ENCODE peak calls at places on chromosomes 4 and X, in four cellular contexts. One of them, this sample, is unnamed.
A peak's percentile ranks its signal among the peaks of the same experiment; 100 is the strongest.

GRCh38 chrX:150983526-150984163 is 510 bp downstream of the HMGB3 start:
- DNase-seq in astrocyte of the spinal cord: no peak
- DNase-seq in neural progenitor cell: no peak
- DNase-seq in MM.1S: peak; percentile 10
- DNase-seq in this sample: no peak

GRCh38 chr4:89121711-89122387 is 10.5 kb downstream of the TIGD2 start:
- DNase-seq in astrocyte of the spinal cord: no peak
- DNase-seq in neural progenitor cell: no peak
- DNase-seq in MM.1S: no peak
- DNase-seq in this sample: no peak

GRCh38 chr4:48635310-48635709 is 144.8 kb downstream of the FRYL start:
- DNase-seq in astrocyte of the spinal cord: no peak
- DNase-seq in neural progenitor cell: no peak
- DNase-seq in MM.1S: no peak
- DNase-seq in this sample: peak; percentile 14

GRCh38 chr4:64822405-64822804 is 413.2 kb upstream of the TECRL start:
- DNase-seq in astrocyte of the spinal cord: no peak
- DNase-seq in neural progenitor cell: no peak
- DNase-seq in MM.1S: no peak
- DNase-seq in this sample: no peak

GRCh38 chr4:13522282-13523104 is 21.8 kb downstream of the NKX3-2 start:
- DNase-seq in astrocyte of the spinal cord: no peak
- DNase-seq in neural progenitor cell: no peak
- DNase-seq in MM.1S: no peak
- DNase-seq in this sample: no peak

GRCh38 chr4:52646096-52646495 is 13.0 kb downstream of the USP46 start:
- DNase-seq in astrocyte of the spinal cord: no peak
- DNase-seq in neural progenitor cell: no peak
- DNase-seq in MM.1S: no peak
- DNase-seq in this sample: no peak

GRCh38 chrX:110341189-110342035 is 17.2 kb upstream of the RTL9 start:
- DNase-seq in astrocyte of the spinal cord: peak; percentile 72
- DNase-seq in neural progenitor cell: no peak
- DNase-seq in MM.1S: no peak
- DNase-seq in this sample: peak; percentile 86

GRCh38 chr4:141713771-141714445 is 77.5 kb downstream of the IL15 start:
- DNase-seq in astrocyte of the spinal cord: peak; percentile 76
- DNase-seq in neural progenitor cell: no peak
- DNase-seq in MM.1S: no peak
- DNase-seq in this sample: peak; percentile 55

GRCh38 chrX:53256446-53257041 is 24.8 kb downstream of the IQSEC2 start:
- DNase-seq in astrocyte of the spinal cord: no peak
- DNase-seq in neural progenitor cell: peak; percentile 33
- DNase-seq in MM.1S: no peak
- DNase-seq in this sample: no peak

GRCh38 chr4:89599026-89599425 is 237.9 kb downstream of the SNCA start:
- DNase-seq in astrocyte of the spinal cord: no peak
- DNase-seq in neural progenitor cell: no peak
- DNase-seq in MM.1S: no peak
- DNase-seq in this sample: no peak

GRCh38 chr4:10075158-10075863 is 41.3 kb downstream of the WDR1 start:
- DNase-seq in astrocyte of the spinal cord: no peak
- DNase-seq in neural progenitor cell: no peak
- DNase-seq in MM.1S: no peak
- DNase-seq in this sample: no peak

GRCh38 chr4:7638463-7638862 is 203.7 kb upstream of the PSAPL1 start:
- DNase-seq in astrocyte of the spinal cord: no peak
- DNase-seq in neural progenitor cell: no peak
- DNase-seq in MM.1S: no peak
- DNase-seq in this sample: no peak

GRCh38 chr4:181418491-181418890 is 824.7 kb upstream of the TENM3 start:
- DNase-seq in astrocyte of the spinal cord: no peak
- DNase-seq in neural progenitor cell: peak; percentile 13
- DNase-seq in MM.1S: no peak
- DNase-seq in this sample: no peak

GRCh38 chrX:110786486-110786885 is 9.1 kb downstream of the CHRDL1 start:
- DNase-seq in astrocyte of the spinal cord: peak; percentile 73
- DNase-seq in neural progenitor cell: no peak
- DNase-seq in MM.1S: no peak
- DNase-seq in this sample: no peak

GRCh38 chrX:153669174-153669890 is 4.3 kb downstream of the PNCK start:
- DNase-seq in astrocyte of the spinal cord: no peak
- DNase-seq in neural progenitor cell: peak; percentile 62
- DNase-seq in MM.1S: peak; percentile 10
- DNase-seq in this sample: no peak

GRCh38 chr4:19478791-19479190 is 772.9 kb upstream of the SLIT2 start:
- DNase-seq in astrocyte of the spinal cord: peak; percentile 33
- DNase-seq in neural progenitor cell: no peak
- DNase-seq in MM.1S: no peak
- DNase-seq in this sample: peak; percentile 24

GRCh38 chrX:154096140-154097002 is 1.1 kb downstream of the MECP2 start:
- DNase-seq in astrocyte of the spinal cord: peak; percentile 25
- DNase-seq in neural progenitor cell: peak; percentile 37
- DNase-seq in MM.1S: peak; percentile 52
- DNase-seq in this sample: peak; percentile 39

GRCh38 chr4:174375422-174375821 is 91.7 kb downstream of the CEP44 start:
- DNase-seq in astrocyte of the spinal cord: no peak
- DNase-seq in neural progenitor cell: no peak
- DNase-seq in MM.1S: no peak
- DNase-seq in this sample: no peak

GRCh38 chr4:8580321-8581093 is at the start of gene GPR78:
- DNase-seq in astrocyte of the spinal cord: peak; percentile 39
- DNase-seq in neural progenitor cell: peak; percentile 96
- DNase-seq in MM.1S: no peak
- DNase-seq in this sample: peak; percentile 39

GRCh38 chr4:125991398-125991797 is 676.6 kb downstream of the FAT4 start:
- DNase-seq in astrocyte of the spinal cord: no peak
- DNase-seq in neural progenitor cell: no peak
- DNase-seq in MM.1S: no peak
- DNase-seq in this sample: no peak

DNA sequence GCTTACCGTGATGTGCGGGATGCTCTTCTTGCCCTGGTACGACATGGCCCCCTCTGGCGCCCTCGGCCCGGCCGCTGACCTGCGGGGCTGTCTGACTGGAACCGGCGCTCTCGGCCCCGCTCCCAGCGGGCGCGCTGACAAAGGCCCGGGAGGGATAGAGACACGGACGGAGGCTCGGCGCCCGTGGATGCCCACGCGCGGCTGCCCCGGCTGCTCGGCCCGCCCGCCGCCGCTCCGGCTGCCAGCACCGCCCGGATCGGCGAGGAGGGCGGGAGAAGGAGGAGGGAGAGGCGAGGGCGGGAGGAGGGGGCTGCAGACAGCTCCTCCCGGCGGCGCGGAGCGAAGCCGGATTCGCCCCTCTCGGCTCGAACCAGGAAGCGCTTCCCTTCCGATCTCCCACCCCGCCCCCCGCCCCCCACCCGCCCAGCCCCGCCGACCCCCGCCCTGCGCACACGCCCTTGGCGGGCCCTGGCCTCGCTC is 4.6 kb downstream of the CRMP1 start:
- DNase-seq in astrocyte of the spinal cord: no peak
- DNase-seq in neural progenitor cell: peak; percentile 92
- DNase-seq in MM.1S: no peak
- DNase-seq in this sample: no peak
- H3K4me3 ChIP-seq in astrocyte of the spinal cord: peak overlapping the region; percentile 18
- H3K4me3 ChIP-seq in neural progenitor cell: peak overlapping the region; percentile 100
- H3K4me3 ChIP-seq in MM.1S: no peak overlapping the region
- H3K4me3 ChIP-seq in this sample: no peak overlapping the region

DNA sequence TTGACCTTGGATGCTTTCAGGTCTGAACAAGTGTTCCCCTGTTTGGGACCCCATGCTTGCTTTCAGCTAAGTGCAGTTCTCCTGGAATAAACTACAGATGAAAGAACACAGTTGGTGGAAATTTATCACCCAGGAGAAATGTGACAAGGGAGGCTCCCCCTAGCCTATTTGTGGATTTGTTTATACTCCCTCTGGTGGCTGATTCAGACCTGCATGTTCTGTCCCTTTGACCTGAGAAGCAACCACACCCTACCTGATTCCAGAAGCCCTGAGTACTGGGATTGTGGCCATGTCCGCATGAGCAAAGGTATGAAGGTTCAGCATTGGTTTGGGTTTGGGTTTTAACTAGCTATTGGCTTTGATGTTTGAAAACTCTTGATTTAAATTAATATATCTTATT is 440.9 kb downstream of the MID1IP1 start:
- DNase-seq in astrocyte of the spinal cord: no peak
- DNase-seq in neural progenitor cell: peak; percentile 44
- DNase-seq in MM.1S: peak; percentile 42
- DNase-seq in this sample: peak; percentile 7
- TF ChIP-seq CTCF in astrocyte of the spinal cord: peak; percentile 43
- TF ChIP-seq CTCF in neural progenitor cell: peak; percentile 56
- TF ChIP-seq CTCF in MM.1S: peak; percentile 65
- TF ChIP-seq CTCF in this sample: peak; percentile 28

GRCh38 chr4:41025824-41026223 is 188.5 kb downstream of the APBB2 start:
- DNase-seq in astrocyte of the spinal cord: no peak
- DNase-seq in neural progenitor cell: no peak
- DNase-seq in MM.1S: no peak
- DNase-seq in this sample: no peak

GRCh38 chr4:41029098-41029497 is 185.2 kb downstream of the APBB2 start:
- DNase-seq in astrocyte of the spinal cord: no peak
- DNase-seq in neural progenitor cell: no peak
- DNase-seq in MM.1S: no peak
- DNase-seq in this sample: no peak

GRCh38 chr4:41024556-41025491 is 189.5 kb downstream of the APBB2 start:
- DNase-seq in astrocyte of the spinal cord: no peak
- DNase-seq in neural progenitor cell: peak; percentile 4
- DNase-seq in MM.1S: no peak
- DNase-seq in this sample: peak; percentile 33

GRCh38 chr4:41026971-41027370 is 187.4 kb downstream of the APBB2 start:
- DNase-seq in astrocyte of the spinal cord: no peak
- DNase-seq in neural progenitor cell: no peak
- DNase-seq in MM.1S: no peak
- DNase-seq in this sample: no peak

DNA sequence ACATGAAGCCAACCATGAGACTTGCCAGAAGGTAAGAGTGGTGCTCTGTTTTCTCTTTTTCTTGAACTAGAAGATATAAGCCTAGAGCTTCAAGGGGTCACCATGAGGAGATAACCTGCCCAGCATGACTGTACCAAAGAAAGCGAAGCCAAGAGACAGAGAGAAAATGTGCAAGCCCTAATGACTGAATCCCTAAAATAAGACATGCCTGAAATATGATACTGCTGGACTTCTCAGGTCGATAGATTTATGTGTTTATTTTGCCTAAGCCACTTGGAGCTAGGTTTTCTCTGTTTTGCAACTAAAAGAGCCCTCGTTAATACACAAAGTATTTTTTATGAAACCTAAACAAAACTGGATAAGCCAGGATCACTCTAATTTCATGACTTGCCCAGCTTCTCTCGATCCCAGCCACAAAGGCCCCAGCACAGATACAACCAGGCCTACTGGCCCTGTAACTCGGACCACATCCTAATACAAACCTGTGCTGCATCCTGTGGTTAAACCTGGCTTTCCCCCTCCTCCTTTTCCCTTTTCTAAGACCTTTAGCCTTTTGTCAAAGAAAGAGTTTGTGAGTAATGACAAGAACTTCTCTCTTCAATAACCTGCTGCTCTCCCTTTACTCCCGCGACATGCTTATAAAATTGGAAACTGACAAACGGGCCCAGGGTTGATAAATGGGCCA is 185.8 kb downstream of the APBB2 start:
- DNase-seq in astrocyte of the spinal cord: no peak
- DNase-seq in neural progenitor cell: no peak
- DNase-seq in MM.1S: no peak
- DNase-seq in this sample: peak; percentile 65
- H3K4me3 ChIP-seq in astrocyte of the spinal cord: no peak overlapping the region
- H3K4me3 ChIP-seq in neural progenitor cell: no peak overlapping the region
- H3K4me3 ChIP-seq in MM.1S: no peak overlapping the region
- H3K4me3 ChIP-seq in this sample: no peak overlapping the region

GRCh38 chr4:107599841-107600240 is 120.2 kb downstream of the PAPSS1 start:
- DNase-seq in astrocyte of the spinal cord: no peak
- DNase-seq in neural progenitor cell: no peak
- DNase-seq in MM.1S: no peak
- DNase-seq in this sample: no peak

GRCh38 chr4:107600456-107600855 is 119.6 kb downstream of the PAPSS1 start:
- DNase-seq in astrocyte of the spinal cord: peak; percentile 68
- DNase-seq in neural progenitor cell: no peak
- DNase-seq in MM.1S: no peak
- DNase-seq in this sample: peak; percentile 63

GRCh38 chr4:107603430-107603829 is 116.6 kb downstream of the PAPSS1 start:
- DNase-seq in astrocyte of the spinal cord: peak; percentile 58
- DNase-seq in neural progenitor cell: no peak
- DNase-seq in MM.1S: no peak
- DNase-seq in this sample: no peak

DNA sequence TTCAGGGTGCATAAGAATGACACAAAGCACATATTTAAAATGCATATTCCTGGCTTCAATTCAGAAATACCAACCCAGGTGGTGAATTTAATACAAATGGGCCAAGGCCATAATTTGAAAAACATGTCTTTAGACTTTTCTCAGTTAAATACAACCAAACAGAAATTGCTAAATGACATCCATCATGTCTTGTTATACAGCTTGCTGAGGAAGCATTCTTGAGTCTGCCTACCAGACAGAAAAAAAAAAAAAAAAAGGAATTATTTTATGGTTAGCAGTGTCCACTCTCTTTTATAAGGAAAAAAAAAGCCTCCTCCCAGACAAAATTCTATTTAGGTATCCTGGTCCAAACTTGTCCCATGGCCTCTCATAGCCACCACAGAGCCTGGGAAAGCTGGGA is 119.0 kb downstream of the PAPSS1 start:
- DNase-seq in astrocyte of the spinal cord: no peak
- DNase-seq in neural progenitor cell: no peak
- DNase-seq in MM.1S: no peak
- DNase-seq in this sample: no peak
- TF ChIP-seq CTCF in astrocyte of the spinal cord: no peak
- TF ChIP-seq CTCF in neural progenitor cell: no peak
- TF ChIP-seq CTCF in MM.1S: no peak
- TF ChIP-seq CTCF in this sample: no peak

GRCh38 chr4:137526681-137527080 is 5.6 kb downstream of the PCDH18 start:
- DNase-seq in astrocyte of the spinal cord: no peak
- DNase-seq in neural progenitor cell: no peak
- DNase-seq in MM.1S: no peak
- DNase-seq in this sample: no peak
- H3K4me3 ChIP-seq in astrocyte of the spinal cord: no peak overlapping the region
- H3K4me3 ChIP-seq in neural progenitor cell: peak overlapping the region; percentile 98
- H3K4me3 ChIP-seq in MM.1S: no peak overlapping the region
- H3K4me3 ChIP-seq in this sample: peak overlapping the region; percentile 15

GRCh38 chr4:26413595-26413994 is 76.7 kb downstream of the CCKAR start:
- DNase-seq in astrocyte of the spinal cord: no peak
- DNase-seq in neural progenitor cell: no peak
- DNase-seq in MM.1S: no peak
- DNase-seq in this sample: no peak
- TF ChIP-seq CTCF in astrocyte of the spinal cord: no peak
- TF ChIP-seq CTCF in neural progenitor cell: no peak
- TF ChIP-seq CTCF in MM.1S: no peak
- TF ChIP-seq CTCF in this sample: no peak

This sample was measured in fibroblast of the aortic adventitia.